ENCODE peak calls at places on chromosomes 13 and 19, in five cellular contexts. O is CD8-positive, alpha-beta memory T cell; X is right lobe of liver; L is upper lobe of left lung; D is esophagus squamous epithelium. J is an unnamed sample. For H3K4me1 and H3K9me3, the result is how much of the 10 kb centered on the place peaks cover.

GRCh38 chr19:29478578-29479565 is 46.9 kb upstream of the VSTM2B start:
- DNase-seq in O (no peak), D (no peak), X (no peak), L (peak), J (no peak)

GRCh38 chr13:24221007-24221406 is 60.5 kb downstream of the SPATA13 start:
- DNase-seq in O (no peak), L (no peak), D (no peak), X (no peak), J (no peak)

GRCh38 chr13:83895994-83896580 is 13.8 kb upstream of the SLITRK1 start:
- DNase-seq in O (no peak), D (no peak), X (no peak), L (no peak), J (no peak)

GRCh38 chr13:38542601-38543000 is 144.3 kb upstream of the FREM2 start:
- DNase-seq in X (no peak), L (no peak), O (no peak), D (no peak), J (no peak)

GRCh38 chr19:29576761-29577661 is 29.1 kb upstream of the POP4 start:
- DNase-seq in O (no peak), L (no peak), D (no peak), X (no peak), J (no peak)

GRCh38 chr13:99436686-99437416 is 64.4 kb upstream of the TM9SF2 start:
- DNase-seq in O (peak), X (peak), D (peak), L (peak), J (peak)

GRCh38 chr19:23436944-23437343 is 41.7 kb upstream of the ZNF91 start:
- DNase-seq in X (no peak), L (no peak), O (no peak), D (no peak), J (no peak)

GRCh38 chr19:39021063-39021462 is 11.3 kb downstream of the FBXO27 start:
- DNase-seq in L (no peak), D (no peak), X (no peak), O (no peak), J (no peak)

GRCh38 chr13:38394777-38395504 is 45.3 kb downstream of the UFM1 start:
- DNase-seq in L (no peak), O (no peak), D (no peak), X (no peak), J (no peak)

GRCh38 chr19:5958074-5958850 is 19.7 kb downstream of the RANBP3 start:
- DNase-seq in X (no peak), O (no peak), D (no peak), L (no peak), J (no peak)

GRCh38 chr13:113187263-113187669 is 21.2 kb downstream of the PCID2 start:
- DNase-seq in L (no peak), D (peak), O (no peak), X (peak), J (peak)

GRCh38 chr13:80047406-80047805 is 293.5 kb downstream of the SPRY2 start:
- DNase-seq in X (no peak), L (no peak), O (no peak), D (no peak), J (no peak)

GRCh38 chr13:49421391-49421790 is 22.5 kb downstream of the CAB39L start:
- DNase-seq in O (no peak), X (peak), D (no peak), L (no peak), J (no peak)

GRCh38 chr13:45705145-45705695 is 3.1 kb downstream of the CBY2 start:
- DNase-seq in D (no peak), O (no peak), L (no peak), X (no peak), J (no peak)

GRCh38 chr19:4057913-4058695 is 8.6 kb downstream of the ZBTB7A start:
- DNase-seq in O (peak), X (peak), L (peak), D (no peak), J (peak)

GRCh38 chr19:42433503-42434260 is 6.5 kb upstream of the LIPE start:
- DNase-seq in L (no peak), X (peak), O (peak), D (no peak), J (no peak)

GRCh38 chr19:47086280-47086679 is 27.3 kb downstream of the ZC3H4 start:
- DNase-seq in L (no peak), D (no peak), O (no peak), X (no peak), J (no peak)

GRCh38 chr19:38079926-38080380 is 144.1 kb downstream of the DPF1 start:
- DNase-seq in X (no peak), D (no peak), O (no peak), L (no peak), J (no peak)

GRCh38 chr13:78298657-78299056 is 304.7 kb downstream of the POU4F1 start:
- DNase-seq in D (no peak), L (no peak), X (no peak), O (no peak), J (no peak)

GRCh38 chr13:20702945-20703784 is at the start of gene IL17D:
- DNase-seq in D (no peak), L (peak), X (no peak), O (peak), J (no peak)

GRCh38 chr19:54439174-54439851 is 9.7 kb upstream of the LENG8 start:
- DNase-seq in L (no peak), X (no peak), O (no peak), D (no peak), J (no peak)

GRCh38 chr19:28234637-28235036 is 978.3 kb downstream of the UQCRFS1 start:
- DNase-seq in D (no peak), O (no peak), L (no peak), X (no peak), J (no peak)

GRCh38 chr19:11263726-11264125 is 1.4 kb upstream of the DOCK6 start:
- DNase-seq in X (no peak), O (no peak), D (no peak), L (no peak), J (no peak)

GRCh38 chr19:11265785-11266236 is 3.5 kb upstream of the DOCK6 start:
- DNase-seq in X (peak), L (no peak), O (no peak), D (no peak), J (no peak)

GRCh38 chr19:11261902-11262839 is at the start of gene DOCK6:
- DNase-seq in X (peak), L (peak), D (no peak), O (no peak), J (no peak)

GRCh38 chr19:11265177-11265784 is 3.0 kb upstream of the DOCK6 start:
- DNase-seq in O (no peak), L (no peak), X (no peak), D (no peak), J (no peak)

DNA sequence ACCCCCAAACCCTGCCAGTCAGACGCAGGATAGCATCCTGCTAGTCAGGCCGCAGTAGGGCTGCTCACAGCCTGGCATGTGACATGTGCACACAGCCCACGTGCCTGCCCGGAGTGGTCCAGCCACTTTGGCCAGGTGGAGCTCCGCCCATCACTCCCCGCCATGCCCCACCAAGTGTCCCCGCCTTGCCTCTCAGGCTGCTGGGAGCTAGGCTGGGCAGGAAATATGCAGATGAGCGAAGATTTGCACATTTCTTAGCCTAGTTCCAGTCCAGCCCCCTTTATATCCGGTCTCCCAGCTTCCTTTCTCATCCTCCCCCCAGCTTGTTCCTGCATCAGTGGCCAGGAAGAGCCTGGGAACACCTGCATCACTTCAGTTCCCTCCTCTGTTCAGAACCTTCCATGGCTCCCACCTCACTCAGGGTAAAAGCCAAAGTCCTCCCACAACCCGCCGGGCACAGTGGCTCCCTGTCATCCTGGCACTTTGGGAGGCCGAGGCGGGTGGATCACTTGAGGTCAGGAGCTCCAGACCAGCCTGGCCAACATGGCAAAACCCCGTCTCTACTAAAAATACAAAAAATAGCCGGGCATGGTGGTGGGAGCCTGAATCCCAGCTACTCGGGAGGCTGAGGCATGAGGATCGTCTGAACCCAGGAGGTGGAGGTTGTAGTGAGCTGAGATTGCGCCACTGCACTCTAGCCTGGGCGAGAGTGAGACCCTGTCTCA is 2.3 kb upstream of the DOCK6 start:
- DNase-seq in D (no peak), L (peak), O (no peak), X (peak), J (no peak)
- H3K27ac ChIP-seq in D (peak), L (peak), O (no peak), X (no peak), J (no peak)

GRCh38 chr19:16459680-16460079 is 12.1 kb downstream of the EPS15L1 start:
- DNase-seq in D (no peak), X (no peak), O (no peak), L (no peak), J (no peak)
- H3K4me1 ChIP-seq in D (under half), X (under half), O (under half), L (under half), J (under half)

GRCh38 chr19:14835011-14835410 is at the start of the genes OR7A5 and OR7C1:
- DNase-seq in D (no peak), L (no peak), O (no peak), X (no peak), J (no peak)
- H3K9me3 ChIP-seq in D (under half), L (under half), O (under half), X (under half), J (under half)

GRCh38 chr19:45305421-45305820 is 17.3 kb downstream of the CKM start:
- DNase-seq in O (no peak), X (no peak), D (no peak), L (no peak), J (no peak)
- H3K27ac ChIP-seq in O (no peak), X (no peak), D (no peak), L (no peak), J (no peak)

DNA sequence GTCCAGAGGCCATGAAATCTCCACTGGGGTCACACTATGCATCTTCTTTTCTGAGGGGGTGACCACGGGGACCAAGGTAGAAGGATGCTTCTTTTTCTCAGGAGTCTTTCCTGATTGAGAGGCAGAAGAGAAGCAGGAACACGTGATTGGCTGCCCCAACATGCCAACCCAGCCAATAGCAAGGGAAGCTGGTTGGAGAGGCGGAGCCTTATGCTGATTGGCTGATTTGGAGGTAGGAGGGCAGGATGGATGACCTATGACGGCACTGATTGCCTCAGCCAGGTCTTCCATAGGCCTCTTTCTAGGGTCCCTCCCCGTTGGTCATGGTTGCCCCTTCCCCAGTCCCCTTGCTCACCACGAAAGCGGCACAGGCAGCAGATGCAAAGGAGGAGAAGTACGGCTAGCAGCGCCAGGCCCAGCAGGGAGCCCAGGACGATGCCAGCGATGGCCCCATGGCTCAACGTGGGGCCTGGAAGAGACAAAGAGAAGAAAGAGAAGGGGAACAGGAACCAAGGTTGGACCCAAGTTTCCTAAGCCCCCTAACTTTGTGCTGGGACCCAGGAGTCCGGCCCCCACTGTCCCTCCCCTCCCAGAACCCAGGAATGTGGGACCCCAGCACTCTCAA is 8.0 kb downstream of the VSIG10L start:
- DNase-seq in L (no peak), X (no peak), D (no peak), O (no peak), J (no peak)
- H3K4me1 ChIP-seq in L (under half), X (under half), D (under half), O (under half), J (under half)

GRCh38 chr19:58047672-58048071 is 11.4 kb upstream of the ZNF135 start:
- DNase-seq in X (no peak), O (no peak), L (no peak), D (no peak), J (no peak)
- H3K9me3 ChIP-seq in X (under half), O (under half), L (half or more), D (half or more), J (under half)

GRCh38 chr13:31982540-31982939 is 49.0 kb upstream of the FRY start:
- DNase-seq in D (no peak), X (peak), L (no peak), O (no peak), J (peak)
- H3K27ac ChIP-seq in D (no peak), X (peak), L (no peak), O (no peak), J (no peak)

GRCh38 chr19:50875795-50876422 is 2.7 kb downstream of the KLK2 start:
- DNase-seq in X (no peak), O (no peak), D (no peak), L (no peak), J (no peak)

GRCh38 chr19:50878851-50879250 is 5.6 kb downstream of the KLK2 start:
- DNase-seq in D (no peak), X (no peak), O (no peak), L (no peak), J (no peak)

GRCh38 chr19:50880241-50880640 is 7.0 kb downstream of the KLK2 start:
- DNase-seq in L (no peak), X (no peak), O (no peak), D (no peak), J (no peak)

GRCh38 chr19:50874185-50874584 is 946 bp downstream of the KLK2 start:
- DNase-seq in X (no peak), L (no peak), D (no peak), O (no peak), J (no peak)

GRCh38 chr19:50877338-50877737 is 4.1 kb downstream of the KLK2 start:
- DNase-seq in D (no peak), O (no peak), L (peak), X (no peak), J (no peak)
- H3K4me1 ChIP-seq in D (under half), O (under half), L (under half), X (under half), J (under half)

GRCh38 chr13:22589880-22590279 is 590.9 kb upstream of the SGCG start:
- DNase-seq in O (no peak), L (no peak), D (no peak), X (no peak), J (no peak)

GRCh38 chr13:22594041-22594440 is 586.7 kb upstream of the SGCG start:
- DNase-seq in D (no peak), L (no peak), X (no peak), O (no peak), J (no peak)

GRCh38 chr13:22596157-22596863 is 584.5 kb upstream of the SGCG start:
- DNase-seq in D (no peak), L (no peak), O (no peak), X (no peak), J (no peak)

GRCh38 chr13:22592515-22592914 is 588.3 kb upstream of the SGCG start:
- DNase-seq in X (no peak), L (no peak), D (no peak), O (no peak), J (no peak)
- H3K9me3 ChIP-seq in X (under half), L (under half), D (under half), O (under half), J (under half)

GRCh38 chr13:31074750-31075149 is 87.0 kb downstream of the HSPH1 start:
- DNase-seq in D (no peak), X (no peak), O (no peak), L (no peak), J (no peak)
- H3K27ac ChIP-seq in D (no peak), X (no peak), O (no peak), L (no peak), J (no peak)